ENCODE peak calls at places on chromosome 1, in ten cellular contexts. M is stimulated activated CD4-positive, alpha-beta T cell treated with anti-CD3 and anti-CD28 coated beads, Interleukin-12 subunit alpha, Interleukin-12 subunit beta, amount 100 ng/mL, for 48 hours; C is hepatocyte; X is mesendoderm; J is ELR; U is activated effector memory CD4-positive, alpha-beta T cell treated with Interleukin-2 at 50 U/mL for 16 hours; D is activated CD8-positive, alpha-beta memory T cell treated with anti-CD3 and anti-CD28 coated beads for 48 hours; V is NCI-H1105; A is activated naive CD4-positive, alpha-beta T cell treated with anti-CD3 and anti-CD28 coated beads, Interleukin-2, amount 50 U/mL, for 16 hours; Y is kidney epithelial cell. T is an unnamed sample.

GRCh38 chr1:24910751-24911650 is 19.1 kb downstream of the RUNX3 start:
- DNase-seq in U (peak), M (peak), V (no peak), X (peak), J (peak), D (peak), C (peak), A (peak), Y (no peak), T (no peak)

GRCh38 chr1:218361298-218362065 is 16.3 kb downstream of the TGFB2 start:
- DNase-seq in J (peak), Y (no peak), A (no peak), X (peak), V (peak), C (peak), M (no peak), D (no peak), U (no peak), T (peak)

GRCh38 chr1:56506314-56506743 is 73.0 kb downstream of the PLPP3 start:
- DNase-seq in M (no peak), U (no peak), D (no peak), V (no peak), X (no peak), Y (no peak), A (no peak), C (no peak), J (no peak), T (no peak)

GRCh38 chr1:227987181-227987580 is 19.6 kb upstream of the WNT3A start:
- DNase-seq in C (no peak), U (no peak), M (no peak), A (no peak), Y (no peak), J (no peak), V (no peak), D (no peak), X (no peak), T (no peak)

GRCh38 chr1:206735553-206736031 is 35.0 kb upstream of the IL19 start:
- DNase-seq in V (no peak), X (no peak), Y (no peak), U (no peak), J (peak), D (no peak), A (no peak), C (no peak), M (no peak), T (no peak)

GRCh38 chr1:26855636-26856035 is 7.3 kb upstream of the SFN start:
- DNase-seq in U (no peak), J (no peak), Y (no peak), C (no peak), D (no peak), A (no peak), X (no peak), V (no peak), M (no peak), T (no peak)

GRCh38 chr1:44803312-44804095 is 3.3 kb downstream of the PLK3 start:
- DNase-seq in U (no peak), Y (no peak), J (no peak), C (no peak), M (no peak), V (no peak), X (no peak), D (no peak), A (no peak), T (no peak)

GRCh38 chr1:27296773-27297214 is 25.2 kb upstream of the TMEM222 start:
- DNase-seq in C (peak), A (peak), M (peak), J (peak), X (peak), Y (peak), V (peak), D (no peak), U (peak), T (peak)

GRCh38 chr1:18646776-18647410 is 16.2 kb downstream of the PAX7 start:
- DNase-seq in U (no peak), V (no peak), X (peak), M (no peak), D (no peak), A (no peak), J (no peak), C (no peak), Y (no peak), T (no peak)

GRCh38 chr1:229434641-229435051 is 752 bp upstream of the ACTA1 start:
- DNase-seq in D (no peak), V (no peak), X (peak), J (no peak), C (no peak), U (no peak), A (no peak), M (no peak), Y (no peak), T (peak)

GRCh38 chr1:56417636-56418035 is 161.7 kb downstream of the PLPP3 start:
- DNase-seq in M (no peak), U (no peak), Y (no peak), C (peak), X (no peak), A (no peak), D (no peak), J (no peak), V (no peak), T (no peak)

GRCh38 chr1:117964290-117965038 is 34.9 kb downstream of the WDR3 start:
- DNase-seq in D (no peak), X (peak), V (no peak), M (no peak), A (no peak), C (no peak), J (no peak), Y (no peak), U (no peak), T (no peak)

GRCh38 chr1:160672789-160673695 is 26.2 kb upstream of the SLAMF1 start:
- DNase-seq in Y (no peak), D (no peak), M (peak), U (no peak), V (no peak), C (no peak), J (no peak), A (no peak), X (no peak), T (no peak)